ENCODE peak calls at places on chromosomes 3 and 15, in four cellular contexts. S is GM12878, L is HepG2, E is GM12891. W is an unnamed sample.

GRCh38 chr3:14698601-14699244 is 23.8 kb downstream of the C3orf20 start:
- DNase-seq in E (no peak), S (no peak), L (no peak), W (no peak)

GRCh38 chr3:188421151-188421821 is 267.3 kb downstream of the LPP start:
- DNase-seq in E (no peak), S (no peak), L (no peak), W (no peak)

GRCh38 chr3:13647314-13648059 is 98.6 kb downstream of the FBLN2 start:
- DNase-seq in S (no peak), E (no peak), L (no peak), W (no peak)

GRCh38 chr15:36609793-36610192 is 30.4 kb downstream of the CDIN1 start:
- DNase-seq in L (no peak), E (no peak), S (no peak), W (no peak)

GRCh38 chr3:49801160-49801559 is 1.5 kb upstream of the CDHR4 start:
- DNase-seq in L (no peak), E (no peak), S (no peak), W (no peak)

GRCh38 chr15:77830041-77830440 is 197.3 kb upstream of the LINGO1 start:
- DNase-seq in S (no peak), E (no peak), L (no peak), W (no peak)

GRCh38 chr15:31102049-31102321 is 460 bp upstream of the TRPM1 start:
- DNase-seq in L (no peak), S (no peak), E (no peak), W (no peak)

GRCh38 chr15:69853572-69853971 is 244.1 kb downstream of the TLE3 start:
- DNase-seq in E (no peak), L (no peak), S (no peak), W (no peak)

GRCh38 chr15:66390670-66391069 is 4.0 kb downstream of the MAP2K1 start:
- DNase-seq in S (peak), E (no peak), L (no peak), W (peak)

GRCh38 chr3:140719841-140720240 is 42.0 kb downstream of the TRIM42 start:
- DNase-seq in E (no peak), L (no peak), S (no peak), W (no peak)

GRCh38 chr3:156434921-156435320 is 120.0 kb downstream of the SSR3 start:
- DNase-seq in L (no peak), S (no peak), E (no peak), W (no peak)

GRCh38 chr3:103052236-103052830 is 617.5 kb downstream of the ZPLD1 start:
- DNase-seq in S (no peak), L (no peak), E (no peak), W (no peak)

GRCh38 chr3:185705498-185705897 is 119.3 kb downstream of the IGF2BP2 start:
- DNase-seq in S (no peak), L (no peak), E (no peak), W (no peak)

GRCh38 chr15:39641187-39641889 is 60.5 kb downstream of the THBS1 start:
- DNase-seq in E (no peak), S (no peak), L (no peak), W (no peak)

GRCh38 chr3:113136071-113136470 is 75.3 kb upstream of the BOC start:
- DNase-seq in S (no peak), L (no peak), E (no peak), W (no peak)

GRCh38 chr15:95086543-95087252 is 855.3 kb downstream of the MCTP2 start:
- DNase-seq in E (no peak), L (no peak), S (no peak), W (no peak)

GRCh38 chr3:129612350-129613204 is 6.1 kb upstream of the PLXND1 start:
- DNase-seq in E (no peak), S (no peak), L (peak), W (no peak)

GRCh38 chr3:89419647-89420141 is 312.3 kb downstream of the EPHA3 start:
- DNase-seq in S (no peak), E (no peak), L (no peak), W (no peak)

GRCh38 chr3:100068758-100069345 is 45.4 kb downstream of the FILIP1L start:
- DNase-seq in S (peak), E (peak), L (peak), W (peak)

GRCh38 chr3:197465197-197465995 is 90.4 kb downstream of the BDH1 start:
- DNase-seq in L (peak), S (no peak), E (no peak), W (no peak)

GRCh38 chr3:57755368-57756021 is 614 bp upstream of the SLMAP start:
- DNase-seq in E (peak), S (no peak), L (peak), W (peak)

GRCh38 chr3:197881601-197882000 is 68.4 kb upstream of the RPL35A start:
- DNase-seq in E (no peak), S (no peak), L (no peak), W (no peak)

GRCh38 chr3:49793486-49794085 is 6.1 kb downstream of the CDHR4 start:
- DNase-seq in S (no peak), L (no peak), E (no peak), W (peak)

GRCh38 chr3:115113367-115113766 is 33.7 kb downstream of the ZBTB20 start:
- DNase-seq in S (no peak), L (no peak), E (no peak), W (no peak)

GRCh38 chr3:99624536-99625236 is 13.7 kb upstream of the COL8A1 start:
- DNase-seq in L (no peak), S (no peak), E (no peak), W (no peak)

GRCh38 chr3:35393916-35394315 is 245.4 kb upstream of the ARPP21 start:
- DNase-seq in E (no peak), S (no peak), L (no peak), W (no peak)

GRCh38 chr3:57150097-57150496 is 15.1 kb downstream of the IL17RD start:
- DNase-seq in L (no peak), S (no peak), E (no peak), W (no peak)

GRCh38 chr3:81218023-81218422 is 543.4 kb downstream of the GBE1 start:
- DNase-seq in S (no peak), L (peak), E (no peak), W (no peak)

GRCh38 chr15:37678124-37678523 is 256.3 kb upstream of the TMCO5A start:
- DNase-seq in S (no peak), E (no peak), L (no peak), W (no peak)

GRCh38 chr3:5324780-5325179 is 137.3 kb downstream of the EDEM1 start:
- DNase-seq in L (no peak), S (no peak), E (no peak), W (no peak)

GRCh38 chr3:129549006-129549800 is 6.2 kb downstream of the H1-8 start:
- DNase-seq in S (no peak), L (no peak), E (no peak), W (no peak)

GRCh38 chr3:152737021-152737908 is 97.7 kb upstream of the P2RY1 start:
- DNase-seq in E (peak), S (peak), L (no peak), W (peak)

GRCh38 chr3:141410408-141410807 is 42.1 kb downstream of the ZBTB38 start:
- DNase-seq in E (no peak), S (no peak), L (no peak), W (no peak)

GRCh38 chr3:190605385-190605784 is 91.5 kb downstream of the IL1RAP start:
- DNase-seq in E (no peak), S (no peak), L (no peak), W (no peak)

DNA sequence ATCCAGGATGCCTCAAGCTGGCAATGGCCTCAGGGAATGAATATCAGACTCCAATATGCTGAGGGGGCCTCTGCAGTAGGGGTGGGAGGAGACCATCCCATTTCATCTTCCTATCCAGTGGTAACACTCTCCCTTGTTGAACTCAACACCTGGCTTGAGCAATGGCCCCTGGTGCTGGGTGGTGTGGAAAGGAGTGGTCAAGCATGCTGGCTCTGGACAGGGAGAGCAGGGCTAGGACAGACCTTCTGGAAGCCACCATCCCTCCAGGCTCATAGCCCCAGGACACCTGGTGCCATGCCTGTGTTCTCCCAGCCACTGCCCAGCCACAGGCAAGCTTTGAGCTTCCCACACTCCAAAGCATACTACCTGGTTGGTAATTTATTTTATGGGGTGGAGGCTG is 9.6 kb downstream of the DNAH1 start:
- DNase-seq in E (no peak), L (no peak), S (no peak), W (no peak)
- TF ChIP-seq TAF1 in E (no peak), L (no peak), S (no peak), W (no peak)

GRCh38 chr3:175716451-175716850 is 857.3 kb downstream of the NAALADL2 start:
- DNase-seq in S (no peak), L (no peak), E (no peak), W (no peak)
- TF ChIP-seq TAF1 in S (no peak), L (no peak), E (no peak), W (no peak)

GRCh38 chr3:66428733-66429132 is 72.1 kb downstream of the LRIG1 start:
- DNase-seq in S (no peak), L (no peak), E (no peak), W (no peak)
- TF ChIP-seq TAF1 in S (no peak), L (no peak), E (no peak), W (no peak)

GRCh38 chr3:107969994-107970896 is 120.6 kb downstream of the CD47 start:
- DNase-seq in E (no peak), S (no peak), L (peak), W (no peak)
- TF ChIP-seq TAF1 in E (no peak), S (no peak), L (no peak), W (no peak)

DNA sequence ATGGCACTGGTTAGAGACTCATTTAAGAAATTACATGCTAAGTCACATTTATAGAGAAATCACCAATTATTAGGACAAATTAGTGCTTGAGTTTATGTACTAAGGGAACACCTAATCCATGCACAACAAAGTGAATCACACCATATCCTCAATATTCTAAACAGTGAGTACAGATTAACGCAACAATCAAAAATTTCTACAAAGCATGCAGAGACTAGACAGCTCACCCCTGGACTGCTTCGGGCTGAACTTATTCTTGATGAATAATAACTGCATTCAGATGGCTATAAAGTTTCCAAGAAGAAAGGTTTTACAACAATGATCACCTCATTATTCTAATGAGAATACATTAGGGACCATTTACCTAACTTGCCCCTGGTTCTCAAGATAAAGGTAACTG is 66.5 kb downstream of the LRRFIP2 start:
- DNase-seq in E (no peak), S (no peak), L (no peak), W (no peak)
- TF ChIP-seq TAF1 in E (no peak), S (no peak), L (no peak), W (no peak)

W was measured in GM12892.